ENCODE peak calls at places on chromosomes 1 and 21, in four cellular contexts. E, V, T and O are unnamed samples.

GRCh38 chr1:58823481-58824010 is 39.7 kb upstream of the JUN start:
- DNase-seq in V (no peak), T (no peak), E (peak), O (no peak)

GRCh38 chr21:43869486-43870325 is 4.7 kb downstream of the AGPAT3 start:
- DNase-seq in E (no peak), T (no peak), V (no peak), O (no peak)

GRCh38 chr21:45296638-45297037 is 8.9 kb upstream of the POFUT2 start:
- DNase-seq in E (no peak), T (no peak), V (no peak), O (no peak)

GRCh38 chr1:233998926-233999325 is 94.5 kb downstream of the SLC35F3 start:
- DNase-seq in V (no peak), T (no peak), E (no peak), O (peak)

GRCh38 chr1:66371233-66372005 is 162.5 kb upstream of the SGIP1 start:
- DNase-seq in T (no peak), V (peak), E (no peak), O (no peak)

GRCh38 chr1:96722161-96722908 is 751 bp downstream of the PTBP2 start:
- DNase-seq in E (peak), T (peak), V (peak), O (peak)

GRCh38 chr1:58881471-58881994 is 97.7 kb upstream of the JUN start:
- DNase-seq in V (no peak), E (no peak), T (no peak), O (no peak)

GRCh38 chr1:208268541-208269337 is 24.6 kb upstream of the PLXNA2 start:
- DNase-seq in E (no peak), V (no peak), T (no peak), O (no peak)

GRCh38 chr1:115356356-115356755 is 18.3 kb upstream of the NGF start:
- DNase-seq in E (no peak), V (no peak), T (no peak), O (no peak)

GRCh38 chr1:105088166-105088565 is 1338.5 kb downstream of the AMY1C start:
- DNase-seq in V (no peak), T (no peak), E (no peak), O (no peak)

GRCh38 chr1:27068922-27069321 is 56.3 kb upstream of the TENT5B start:
- DNase-seq in V (no peak), E (no peak), T (no peak), O (no peak)

GRCh38 chr1:9573723-9574122 is 15.0 kb upstream of the TMEM201 start:
- DNase-seq in T (no peak), V (no peak), E (peak), O (no peak)

GRCh38 chr1:43348809-43349593 is 9.8 kb upstream of the CDC20 start:
- DNase-seq in T (no peak), E (peak), V (peak), O (peak)

GRCh38 chr1:227764019-227764391 is 28.8 kb downstream of the SNAP47 start:
- DNase-seq in V (no peak), E (no peak), T (no peak), O (no peak)

GRCh38 chr1:71228236-71228635 is 147.4 kb upstream of the ZRANB2 start:
- DNase-seq in V (no peak), T (no peak), E (no peak), O (no peak)

GRCh38 chr1:24968941-24969585 is 39.0 kb upstream of the RUNX3 start:
- DNase-seq in V (no peak), E (no peak), T (no peak), O (no peak)

GRCh38 chr1:57485643-57486042 is 61.8 kb upstream of the DAB1 start:
- DNase-seq in T (no peak), E (no peak), V (no peak), O (no peak)

GRCh38 chr1:1181129-1181937 is 7.7 kb downstream of the TTLL10 start:
- DNase-seq in V (peak), E (no peak), T (no peak), O (peak)

GRCh38 chr1:110245876-110246620 is 35.9 kb downstream of the KCNC4 start:
- DNase-seq in V (no peak), T (no peak), E (no peak), O (no peak)

GRCh38 chr1:203463469-203464062 is 12.0 kb upstream of the PRELP start:
- DNase-seq in V (no peak), E (no peak), T (no peak), O (no peak)

GRCh38 chr1:12152106-12152891 is 14.5 kb upstream of the TNFRSF1B start:
- DNase-seq in T (no peak), V (no peak), E (no peak), O (no peak)

GRCh38 chr1:9629445-9630201 is 21.9 kb upstream of the PIK3CD start:
- DNase-seq in V (peak), T (no peak), E (no peak), O (no peak)

GRCh38 chr1:154869351-154870116 is 547 bp downstream of the KCNN3 start:
- DNase-seq in E (peak), V (peak), T (no peak), O (no peak)

GRCh38 chr1:7435276-7436055 is 335.6 kb upstream of the VAMP3 start:
- DNase-seq in T (no peak), E (no peak), V (no peak), O (no peak)

GRCh38 chr1:65180977-65181376 is 33.0 kb downstream of the AK4 start:
- DNase-seq in E (no peak), T (no peak), V (no peak), O (no peak)

GRCh38 chr1:111778541-111779051 is 22.9 kb downstream of the DDX20 start:
- DNase-seq in T (no peak), V (no peak), E (no peak), O (no peak)

GRCh38 chr21:36179145-36179544 is 22.5 kb downstream of the DOP1B start:
- DNase-seq in E (no peak), V (no peak), T (no peak), O (no peak)

GRCh38 chr1:203197625-203198024 is 11.1 kb upstream of the CHI3L1 start:
- DNase-seq in V (no peak), E (peak), T (no peak), O (no peak)

GRCh38 chr1:215269955-215270354 is 187.4 kb downstream of the KCNK2 start:
- DNase-seq in E (no peak), V (no peak), T (no peak), O (no peak)

GRCh38 chr1:157073944-157074685 is 25.5 kb downstream of the ETV3L start:
- DNase-seq in T (no peak), V (peak), E (peak), O (peak)

GRCh38 chr1:14259191-14259757 is 339.2 kb upstream of the KAZN start:
- DNase-seq in T (peak), E (no peak), V (peak), O (no peak)

GRCh38 chr1:47774986-47775834 is 222.0 kb downstream of the TRABD2B start:
- DNase-seq in V (no peak), T (no peak), E (no peak), O (no peak)

GRCh38 chr1:230503741-230504140 is 77.6 kb upstream of the PGBD5 start:
- DNase-seq in V (no peak), E (no peak), T (no peak), O (no peak)

GRCh38 chr1:21106709-21107108 is 70.0 kb downstream of the EIF4G3 start:
- DNase-seq in V (no peak), E (no peak), T (no peak), O (no peak)